ENCODE peak calls at places on chromosome 20, in four cellular contexts. One of them, this sample, is unnamed.

GRCh38 chr20:41249371-41249770 is 68.2 kb downstream of the ZHX3 start:
- DNase-seq in neural crest cell: peak
- DNase-seq in HCT116: no peak
- DNase-seq in cardiac muscle cell: peak
- DNase-seq in this sample: no peak

GRCh38 chr20:64069614-64070243 is 6.7 kb downstream of the TCEA2 start:
- DNase-seq in neural crest cell: peak
- DNase-seq in HCT116: no peak
- DNase-seq in cardiac muscle cell: peak
- DNase-seq in this sample: peak

GRCh38 chr20:52217689-52218395 is 26.3 kb upstream of the ZFP64 start:
- DNase-seq in neural crest cell: no peak
- DNase-seq in HCT116: no peak
- DNase-seq in cardiac muscle cell: no peak
- DNase-seq in this sample: no peak

GRCh38 chr20:64082126-64082638 is 2.0 kb downstream of the LKAAEAR1 start:
- DNase-seq in neural crest cell: no peak
- DNase-seq in HCT116: no peak
- DNase-seq in cardiac muscle cell: no peak
- DNase-seq in this sample: no peak

GRCh38 chr20:47720636-47721427 is 64.4 kb downstream of the SULF2 start:
- DNase-seq in neural crest cell: no peak
- DNase-seq in HCT116: no peak
- DNase-seq in cardiac muscle cell: no peak
- DNase-seq in this sample: no peak

GRCh38 chr20:32520927-32521203 is 64.3 kb downstream of the NOL4L start:
- DNase-seq in neural crest cell: no peak
- DNase-seq in HCT116: no peak
- DNase-seq in cardiac muscle cell: no peak
- DNase-seq in this sample: no peak

GRCh38 chr20:38119446-38119845 is 45.6 kb downstream of the TGM2 start:
- DNase-seq in neural crest cell: no peak
- DNase-seq in HCT116: no peak
- DNase-seq in cardiac muscle cell: no peak
- DNase-seq in this sample: no peak

GRCh38 chr20:2084703-2085102 is 16.9 kb upstream of the STK35 start:
- DNase-seq in neural crest cell: no peak
- DNase-seq in HCT116: no peak
- DNase-seq in cardiac muscle cell: peak
- DNase-seq in this sample: no peak

GRCh38 chr20:63112491-63113219 is 103.3 kb downstream of the YTHDF1 start:
- DNase-seq in neural crest cell: no peak
- DNase-seq in HCT116: no peak
- DNase-seq in cardiac muscle cell: no peak
- DNase-seq in this sample: peak

GRCh38 chr20:40991181-40991889 is 37.3 kb upstream of the TOP1 start:
- DNase-seq in neural crest cell: no peak
- DNase-seq in HCT116: no peak
- DNase-seq in cardiac muscle cell: no peak
- DNase-seq in this sample: no peak

GRCh38 chr20:856361-856775 is 22.9 kb downstream of the FAM110A start:
- DNase-seq in neural crest cell: no peak
- DNase-seq in HCT116: peak
- DNase-seq in cardiac muscle cell: peak
- DNase-seq in this sample: no peak

GRCh38 chr20:54067606-54068174 is 2.7 kb downstream of the BCAS1 start:
- DNase-seq in neural crest cell: no peak
- DNase-seq in HCT116: peak
- DNase-seq in cardiac muscle cell: no peak
- DNase-seq in this sample: no peak

GRCh38 chr20:45012682-45013302 is 46.5 kb downstream of the STK4 start:
- DNase-seq in neural crest cell: no peak
- DNase-seq in HCT116: no peak
- DNase-seq in cardiac muscle cell: peak
- DNase-seq in this sample: no peak

GRCh38 chr20:21229163-21229562 is 74.0 kb upstream of the XRN2 start:
- DNase-seq in neural crest cell: no peak
- DNase-seq in HCT116: peak
- DNase-seq in cardiac muscle cell: no peak
- DNase-seq in this sample: no peak

GRCh38 chr20:36547186-36548005 is 6.1 kb downstream of the MYL9 start:
- DNase-seq in neural crest cell: no peak
- DNase-seq in HCT116: no peak
- DNase-seq in cardiac muscle cell: no peak
- DNase-seq in this sample: no peak

GRCh38 chr20:24208652-24209051 is 220.1 kb upstream of the GGTLC1 start:
- DNase-seq in neural crest cell: no peak
- DNase-seq in HCT116: no peak
- DNase-seq in cardiac muscle cell: no peak
- DNase-seq in this sample: peak

GRCh38 chr20:20711413-20711812 is 1.0 kb downstream of the RALGAPA2 start:
- DNase-seq in neural crest cell: no peak
- DNase-seq in HCT116: no peak
- DNase-seq in cardiac muscle cell: no peak
- DNase-seq in this sample: no peak

GRCh38 chr20:13222319-13222716 is 1.2 kb downstream of the ISM1 start:
- DNase-seq in neural crest cell: no peak
- DNase-seq in HCT116: no peak
- DNase-seq in cardiac muscle cell: no peak
- DNase-seq in this sample: no peak

GRCh38 chr20:12371955-12372354 is 454.3 kb downstream of the BTBD3 start:
- DNase-seq in neural crest cell: no peak
- DNase-seq in HCT116: no peak
- DNase-seq in cardiac muscle cell: no peak
- DNase-seq in this sample: no peak

GRCh38 chr20:32062776-32063170 is 10.7 kb downstream of the HCK start:
- DNase-seq in neural crest cell: no peak
- DNase-seq in HCT116: no peak
- DNase-seq in cardiac muscle cell: no peak
- DNase-seq in this sample: no peak

GRCh38 chr20:50704971-50705370 is 13.6 kb upstream of the RIPOR3 start:
- DNase-seq in neural crest cell: no peak
- DNase-seq in HCT116: no peak
- DNase-seq in cardiac muscle cell: peak
- DNase-seq in this sample: no peak

GRCh38 chr20:37522258-37523011 is 1.4 kb downstream of the NNAT start:
- DNase-seq in neural crest cell: no peak
- DNase-seq in HCT116: no peak
- DNase-seq in cardiac muscle cell: peak
- DNase-seq in this sample: peak

GRCh38 chr20:49330701-49331614 is 53.1 kb upstream of the ZNFX1 start:
- DNase-seq in neural crest cell: no peak
- DNase-seq in HCT116: no peak
- DNase-seq in cardiac muscle cell: no peak
- DNase-seq in this sample: no peak
- TF ChIP-seq CTCF in neural crest cell: no peak
- TF ChIP-seq CTCF in HCT116: no peak
- TF ChIP-seq CTCF in cardiac muscle cell: no peak
- TF ChIP-seq CTCF in this sample: no peak

DNA sequence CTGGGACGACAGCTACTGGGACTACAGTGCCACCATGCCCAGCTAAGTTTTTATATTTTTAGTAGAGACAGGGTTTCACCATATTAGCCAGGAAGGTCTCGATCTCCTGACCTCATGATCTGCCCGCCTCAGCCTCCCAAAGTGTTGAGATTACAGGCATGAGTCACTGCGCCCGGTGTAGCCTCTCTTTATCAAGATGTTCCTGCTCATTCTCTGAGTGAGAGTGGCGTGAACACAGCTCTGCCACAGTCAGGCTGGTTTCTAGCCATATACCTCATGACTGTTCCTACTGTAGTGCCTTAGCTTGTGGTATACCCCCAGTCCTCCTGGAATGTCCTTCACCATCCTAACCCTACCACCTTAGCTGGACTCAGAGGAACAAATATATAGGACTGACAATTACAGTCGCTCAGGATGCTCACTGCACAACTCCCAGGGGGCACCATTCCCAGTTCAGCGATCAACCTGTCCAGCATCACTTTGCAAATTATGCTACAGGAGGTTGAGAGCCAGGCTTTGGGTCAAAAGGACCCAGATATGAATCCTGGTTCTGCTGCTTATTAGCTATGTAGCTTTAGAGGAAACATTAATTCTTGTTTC is 86.3 kb downstream of the CHMP4B start:
- DNase-seq in neural crest cell: peak
- DNase-seq in HCT116: peak
- DNase-seq in cardiac muscle cell: peak
- DNase-seq in this sample: no peak
- TF ChIP-seq CTCF in neural crest cell: peak
- TF ChIP-seq CTCF in HCT116: peak
- TF ChIP-seq CTCF in cardiac muscle cell: no peak
- TF ChIP-seq CTCF in this sample: no peak

GRCh38 chr20:58651823-58652605 is 931 bp downstream of the STX16 start:
- DNase-seq in neural crest cell: no peak
- DNase-seq in HCT116: no peak
- DNase-seq in cardiac muscle cell: peak
- DNase-seq in this sample: no peak

GRCh38 chr20:58650776-58651547 is at the start of gene STX16:
- DNase-seq in neural crest cell: peak
- DNase-seq in HCT116: peak
- DNase-seq in cardiac muscle cell: peak
- DNase-seq in this sample: peak

GRCh38 chr20:58652606-58653303 is 1.7 kb downstream of the STX16 start:
- DNase-seq in neural crest cell: no peak
- DNase-seq in HCT116: no peak
- DNase-seq in cardiac muscle cell: peak
- DNase-seq in this sample: no peak

GRCh38 chr20:58650181-58650775 is 805 bp upstream of the STX16 start:
- DNase-seq in neural crest cell: no peak
- DNase-seq in HCT116: no peak
- DNase-seq in cardiac muscle cell: peak
- DNase-seq in this sample: peak

GRCh38 chr20:58651548-58651822 is 402 bp downstream of the STX16 start:
- DNase-seq in neural crest cell: no peak
- DNase-seq in HCT116: no peak
- DNase-seq in cardiac muscle cell: no peak
- DNase-seq in this sample: no peak
- TF ChIP-seq CTCF in neural crest cell: no peak
- TF ChIP-seq CTCF in HCT116: no peak
- TF ChIP-seq CTCF in cardiac muscle cell: no peak
- TF ChIP-seq CTCF in this sample: no peak

GRCh38 chr20:46559001-46559400 is 8.5 kb upstream of the OCSTAMP start:
- DNase-seq in neural crest cell: no peak
- DNase-seq in HCT116: no peak
- DNase-seq in cardiac muscle cell: no peak
- DNase-seq in this sample: no peak

GRCh38 chr20:46557231-46557956 is 6.9 kb upstream of the OCSTAMP start:
- DNase-seq in neural crest cell: no peak
- DNase-seq in HCT116: no peak
- DNase-seq in cardiac muscle cell: peak
- DNase-seq in this sample: no peak

GRCh38 chr20:46562009-46562372 is 11.5 kb upstream of the OCSTAMP start:
- DNase-seq in neural crest cell: no peak
- DNase-seq in HCT116: no peak
- DNase-seq in cardiac muscle cell: no peak
- DNase-seq in this sample: no peak

GRCh38 chr20:46558511-46558959 is 8.1 kb upstream of the OCSTAMP start:
- DNase-seq in neural crest cell: no peak
- DNase-seq in HCT116: no peak
- DNase-seq in cardiac muscle cell: peak
- DNase-seq in this sample: peak

DNA sequence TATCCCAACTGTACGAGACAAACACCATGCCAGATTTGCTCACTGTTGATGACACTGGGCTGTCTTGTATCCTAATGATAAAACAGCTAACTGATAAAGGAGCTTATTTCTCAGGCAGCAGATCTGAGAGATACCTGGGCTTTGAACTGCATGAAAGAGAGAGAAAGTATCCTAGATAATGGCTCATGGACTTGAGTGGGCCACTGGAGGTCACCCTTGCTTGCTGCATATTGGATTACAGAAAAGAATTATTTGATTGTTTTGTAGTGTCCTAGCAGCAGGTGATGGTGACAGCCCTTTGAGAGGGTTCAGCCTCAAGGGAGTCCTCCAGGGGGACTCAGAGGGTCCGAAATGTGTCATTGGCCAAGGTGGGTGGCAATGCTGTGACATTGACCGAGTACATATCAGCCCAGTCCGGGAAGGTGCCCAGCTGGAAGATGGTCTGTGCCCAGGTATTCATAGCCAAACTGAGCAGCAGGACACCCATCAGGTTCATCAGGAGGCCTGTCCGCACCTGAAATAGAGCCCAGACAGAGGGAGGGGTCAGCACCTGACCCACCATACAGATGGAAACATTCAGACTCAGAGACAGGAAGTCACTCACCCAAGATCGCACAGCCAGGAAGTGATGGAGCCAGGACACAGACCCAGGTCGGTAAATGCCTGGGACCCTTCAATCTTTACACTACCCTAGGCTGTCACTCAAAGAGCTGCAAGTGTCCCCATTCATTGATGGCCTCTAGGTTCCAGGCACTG is 9.4 kb upstream of the OCSTAMP start:
- DNase-seq in neural crest cell: no peak
- DNase-seq in HCT116: no peak
- DNase-seq in cardiac muscle cell: peak
- DNase-seq in this sample: no peak
- TF ChIP-seq CTCF in neural crest cell: no peak
- TF ChIP-seq CTCF in HCT116: no peak
- TF ChIP-seq CTCF in cardiac muscle cell: no peak
- TF ChIP-seq CTCF in this sample: no peak

GRCh38 chr20:4090756-4091331 is 75.5 kb upstream of the RNF24 start:
- DNase-seq in neural crest cell: no peak
- DNase-seq in HCT116: no peak
- DNase-seq in cardiac muscle cell: peak
- DNase-seq in this sample: no peak
- TF ChIP-seq CTCF in neural crest cell: no peak
- TF ChIP-seq CTCF in HCT116: no peak
- TF ChIP-seq CTCF in cardiac muscle cell: no peak
- TF ChIP-seq CTCF in this sample: no peak